ENCODE peak calls at places on chromosomes 1 and 21, in four cellular contexts. O, F, Z and G are unnamed samples.

GRCh38 chr1:27572679-27573426 is 31.1 kb downstream of the AHDC1 start:
- DNase-seq in F (no peak), O (no peak), Z (no peak), G (peak)

GRCh38 chr21:36545776-36546511 is 66.0 kb upstream of the CLDN14 start:
- DNase-seq in O (no peak), Z (no peak), F (no peak), G (no peak)

GRCh38 chr1:205298191-205298994 is 23.2 kb downstream of the NUAK2 start:
- DNase-seq in F (peak), O (no peak), Z (no peak), G (no peak)

GRCh38 chr1:199084293-199084692 is 445.5 kb downstream of the PTPRC start:
- DNase-seq in Z (no peak), O (no peak), F (peak), G (no peak)

GRCh38 chr1:248816042-248816851 is 9.5 kb downstream of the SH3BP5L start:
- DNase-seq in F (no peak), Z (no peak), O (no peak), G (no peak)

GRCh38 chr1:201649776-201650607 is 111.1 kb downstream of the NAV1 start:
- DNase-seq in F (peak), Z (peak), O (peak), G (peak)

GRCh38 chr1:145952903-145953302 is 4.9 kb downstream of the LIX1L start:
- DNase-seq in F (no peak), Z (no peak), O (no peak), G (no peak)

GRCh38 chr1:236774926-236775325 is 20.2 kb upstream of the MTR start:
- DNase-seq in Z (no peak), O (no peak), F (peak), G (no peak)

GRCh38 chr21:26964379-26964778 is 2.5 kb downstream of the ADAMTS5 start:
- DNase-seq in O (no peak), Z (peak), F (peak), G (peak)

GRCh38 chr1:245873883-245874671 is 633.0 kb downstream of the SMYD3 start:
- DNase-seq in O (no peak), F (no peak), Z (no peak), G (no peak)

GRCh38 chr1:205610781-205611473 is 20.9 kb downstream of the ELK4 start:
- DNase-seq in F (no peak), Z (no peak), O (no peak), G (no peak)

GRCh38 chr21:25717491-25718139 is 17.1 kb downstream of the ATP5PF start:
- DNase-seq in Z (no peak), F (peak), O (no peak), G (no peak)

GRCh38 chr1:204744102-204744501 is 58.6 kb upstream of the LRRN2 start:
- DNase-seq in O (no peak), F (no peak), Z (no peak), G (no peak)

GRCh38 chr1:42958488-42959317 is at the start of gene SLC2A1:
- DNase-seq in F (peak), O (peak), Z (peak), G (peak)

GRCh38 chr1:116326486-116326885 is 46.6 kb upstream of the ATP1A1 start:
- DNase-seq in Z (no peak), F (no peak), O (no peak), G (no peak)

GRCh38 chr1:119385650-119386049 is 17.1 kb downstream of the HAO2 start:
- DNase-seq in Z (no peak), F (no peak), O (no peak), G (no peak)

GRCh38 chr1:24566266-24566867 is 10.5 kb downstream of the NCMAP start:
- DNase-seq in Z (no peak), F (no peak), O (no peak), G (no peak)

GRCh38 chr1:6094801-6095505 is 49.3 kb downstream of the KCNAB2 start:
- DNase-seq in F (no peak), Z (no peak), O (no peak), G (peak)

GRCh38 chr21:35428489-35428888 is 379.4 kb upstream of the RUNX1 start:
- DNase-seq in Z (no peak), O (no peak), F (peak), G (peak)

GRCh38 chr1:58979677-58980076 is 195.8 kb upstream of the JUN start:
- DNase-seq in O (no peak), F (no peak), Z (no peak), G (no peak)

GRCh38 chr1:105485207-105485606 is 1571.3 kb upstream of the PRMT6 start:
- DNase-seq in Z (no peak), F (no peak), O (no peak), G (no peak)

GRCh38 chr1:176998396-176998795 is 166.1 kb downstream of the ASTN1 start:
- DNase-seq in O (no peak), Z (no peak), F (no peak), G (no peak)

GRCh38 chr1:18922319-18922726 is 20.0 kb upstream of the ALDH4A1 start:
- DNase-seq in F (no peak), O (peak), Z (peak), G (peak)

GRCh38 chr1:246631426-246631825 is 65.2 kb downstream of the CNST start:
- DNase-seq in Z (no peak), F (no peak), O (no peak), G (no peak)

GRCh38 chr1:244559561-244559960 is 93.4 kb upstream of the DESI2 start:
- DNase-seq in Z (no peak), O (no peak), F (no peak), G (no peak)

GRCh38 chr21:24023402-24023801 is 1583.9 kb downstream of the MRPL39 start:
- DNase-seq in O (no peak), Z (no peak), F (no peak), G (no peak)

GRCh38 chr1:27374687-27375086 is at the start of gene FCN3:
- DNase-seq in O (no peak), Z (no peak), F (no peak), G (no peak)

GRCh38 chr1:154971341-154971998 is 923 bp upstream of the SHC1 start:
- DNase-seq in O (peak), F (no peak), Z (peak), G (peak)

GRCh38 chr21:35643176-35643575 is 417.1 kb downstream of the SETD4 start:
- DNase-seq in F (no peak), O (no peak), Z (no peak), G (no peak)

GRCh38 chr1:3657096-3657475 is 4.8 kb downstream of the TP73 start:
- DNase-seq in Z (no peak), O (no peak), F (no peak), G (peak)
- H3K27ac ChIP-seq in Z (no peak), O (no peak), F (no peak), G (no peak)

GRCh38 chr1:11934295-11935039 is at the start of gene PLOD1:
- DNase-seq in O (peak), Z (peak), F (peak), G (peak)
- TF ChIP-seq POLR2AphosphoS5 in O (peak), Z (peak), F (peak), G (peak)

DNA sequence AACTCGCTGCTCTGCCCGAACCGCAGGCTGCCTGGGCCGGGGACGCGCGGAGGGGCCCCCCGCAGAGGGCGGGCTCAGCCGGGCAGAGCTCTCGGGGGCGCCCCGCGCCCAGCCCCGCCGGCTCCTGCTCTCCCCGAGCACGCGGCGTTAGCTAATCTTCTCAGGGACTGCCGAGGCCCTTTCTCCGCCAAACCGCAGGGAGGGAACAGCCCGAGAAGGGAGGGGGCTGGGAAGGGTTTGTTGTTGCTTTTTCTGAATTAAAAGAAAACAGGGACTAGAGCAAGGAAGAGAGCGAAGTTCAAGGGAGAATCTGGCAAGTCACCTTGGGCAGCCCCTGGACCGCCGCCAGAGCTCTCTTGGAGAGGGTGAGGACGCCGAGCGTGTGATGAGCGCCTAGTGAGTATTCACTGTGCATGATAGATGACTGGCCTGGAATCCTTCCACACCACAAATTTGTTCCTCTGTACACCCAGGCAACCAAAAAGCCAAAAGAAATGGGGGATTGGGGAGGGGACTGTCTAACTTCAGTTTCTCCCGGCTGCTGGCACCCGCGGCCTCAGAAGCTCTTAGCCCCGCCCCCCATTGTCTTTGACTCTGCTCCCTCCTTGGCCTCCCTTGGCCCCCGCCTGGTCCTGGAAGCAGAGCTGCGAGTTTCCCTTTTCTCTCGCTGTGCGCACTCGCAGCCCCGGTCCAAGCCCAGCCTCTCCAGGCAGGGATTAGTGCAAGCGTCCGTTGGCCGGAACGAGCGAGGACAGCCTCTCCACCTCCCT is 19.7 kb upstream of the LMX1A start:
- DNase-seq in O (peak), Z (peak), F (peak), G (peak)
- H3K4me3 ChIP-seq in O (peak), Z (peak), F (peak), G (peak)

GRCh38 chr1:153669606-153670005 is 1.2 kb downstream of the ILF2 start:
- DNase-seq in O (no peak), F (no peak), Z (no peak), G (no peak)
- H3K27ac ChIP-seq in O (no peak), F (peak), Z (peak), G (peak)

DNA sequence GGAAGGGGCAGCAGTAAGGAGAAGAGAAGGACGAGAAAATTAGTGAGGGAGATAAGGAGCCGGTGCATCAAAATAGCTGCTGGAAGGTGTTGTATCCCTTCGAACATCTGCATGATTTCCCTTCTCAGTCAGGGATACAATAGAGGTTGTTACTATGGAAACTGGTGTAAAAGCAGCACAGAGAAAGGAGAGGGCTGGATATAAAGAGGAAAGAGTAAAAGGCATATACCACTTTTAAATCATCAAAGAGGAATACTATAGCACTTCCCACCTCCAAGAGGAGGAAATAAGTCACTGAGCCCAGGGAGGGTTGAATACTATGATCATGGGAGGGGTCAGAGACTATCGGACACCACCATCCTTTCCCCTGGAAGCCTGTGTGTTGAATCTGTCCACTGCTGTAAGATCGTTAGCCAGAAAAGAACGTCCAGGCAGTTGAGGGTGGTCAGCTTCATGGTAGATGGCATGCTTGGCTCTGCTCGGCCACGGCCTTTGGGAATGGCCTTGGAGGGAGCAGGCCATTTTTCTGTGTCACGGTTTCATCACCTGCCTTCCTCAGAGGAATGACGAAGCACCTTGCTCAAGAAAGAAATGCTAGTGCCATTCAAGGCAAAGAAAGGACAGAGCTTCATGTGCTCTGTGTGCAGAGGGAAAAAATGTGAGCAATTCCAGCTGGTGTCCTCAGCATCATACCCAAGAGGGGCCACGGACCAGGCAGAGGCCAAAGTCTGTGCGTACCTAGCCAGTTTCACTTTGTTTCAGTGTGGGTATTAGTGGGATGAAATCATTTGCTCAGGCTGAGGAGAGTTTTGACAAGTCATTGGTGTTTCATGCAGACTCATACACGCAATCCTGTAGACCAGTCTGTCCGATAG is 64.2 kb downstream of the IRF2BP2 start:
- DNase-seq in F (no peak), O (no peak), Z (no peak), G (peak)
- TF ChIP-seq POLR2AphosphoS5 in F (no peak), O (no peak), Z (peak), G (no peak)

GRCh38 chr1:31931241-31932225 is 6.6 kb downstream of the PTP4A2 start:
- DNase-seq in Z (no peak), F (peak), O (no peak), G (no peak)
- H3K4me3 ChIP-seq in Z (no peak), F (peak), O (no peak), G (no peak)

GRCh38 chr1:93689521-93690223 is 8.0 kb upstream of the BCAR3 start:
- DNase-seq in F (peak), O (no peak), Z (no peak), G (no peak)

GRCh38 chr1:93690921-93691789 is 9.5 kb upstream of the BCAR3 start:
- DNase-seq in O (no peak), Z (no peak), F (peak), G (peak)

GRCh38 chr1:93692001-93692400 is 10.4 kb upstream of the BCAR3 start:
- DNase-seq in Z (no peak), O (no peak), F (no peak), G (peak)

GRCh38 chr1:93692451-93692861 is 10.8 kb upstream of the BCAR3 start:
- DNase-seq in O (no peak), Z (no peak), F (no peak), G (no peak)

GRCh38 chr1:93690341-93690740 is 8.7 kb upstream of the BCAR3 start:
- DNase-seq in O (no peak), F (no peak), Z (no peak), G (no peak)
- H3K27ac ChIP-seq in O (no peak), F (no peak), Z (no peak), G (no peak)

GRCh38 chr1:181541458-181541857 is 58.1 kb downstream of the CACNA1E start:
- DNase-seq in Z (no peak), O (no peak), F (no peak), G (no peak)

GRCh38 chr1:181541947-181542346 is 58.6 kb downstream of the CACNA1E start:
- DNase-seq in F (no peak), O (no peak), Z (no peak), G (no peak)

DNA sequence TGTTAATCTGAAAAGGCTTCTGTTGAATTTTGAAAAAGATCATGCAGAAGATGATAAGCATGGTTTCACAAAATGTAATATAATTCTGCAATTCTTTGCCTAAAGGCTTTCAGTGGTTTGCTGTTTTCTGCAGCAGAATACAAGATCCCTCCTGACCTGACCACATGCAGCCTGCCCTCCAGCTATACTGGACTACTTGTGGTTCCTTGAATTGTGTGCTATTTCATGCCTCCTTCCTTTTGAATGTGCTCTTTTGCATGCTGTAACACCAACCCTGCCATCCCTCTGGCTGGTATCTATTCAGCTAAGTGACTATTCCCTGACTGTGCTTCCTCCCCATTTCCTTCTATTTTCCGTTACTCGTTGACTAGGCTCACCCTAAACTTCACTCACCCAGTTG is 55.5 kb downstream of the CACNA1E start:
- DNase-seq in F (no peak), Z (no peak), O (no peak), G (no peak)
- TF ChIP-seq POLR2AphosphoS5 in F (no peak), Z (no peak), O (no peak), G (no peak)